ENCODE peak calls at places on chromosome 2, in five cellular contexts. One of them, this sample, is unnamed.

GRCh38 chr2:138079976-138080375 is 115.7 kb downstream of the HNMT start:
- DNase-seq in transverse colon: no peak
- DNase-seq in A549: no peak
- DNase-seq in uterus: no peak
- DNase-seq in hepatocyte: no peak
- DNase-seq in this sample: no peak

GRCh38 chr2:230668939-230669303 is 43.7 kb upstream of the CAB39 start:
- DNase-seq in uterus: no peak
- DNase-seq in transverse colon: no peak
- DNase-seq in hepatocyte: no peak
- DNase-seq in A549: no peak
- DNase-seq in this sample: no peak

GRCh38 chr2:176385838-176386237 is 116.6 kb downstream of the MTX2 start:
- DNase-seq in hepatocyte: no peak
- DNase-seq in A549: no peak
- DNase-seq in transverse colon: no peak
- DNase-seq in uterus: no peak
- DNase-seq in this sample: no peak

GRCh38 chr2:215423234-215423633 is 12.6 kb downstream of the FN1 start:
- DNase-seq in uterus: no peak
- DNase-seq in A549: no peak
- DNase-seq in hepatocyte: no peak
- DNase-seq in transverse colon: no peak
- DNase-seq in this sample: no peak

GRCh38 chr2:110732422-110733413 is at the start of gene ACOXL:
- DNase-seq in uterus: no peak
- DNase-seq in hepatocyte: peak; percentile 67
- DNase-seq in transverse colon: peak; percentile 73
- DNase-seq in A549: no peak
- DNase-seq in this sample: no peak

GRCh38 chr2:168189835-168190426 is 57.5 kb downstream of the STK39 start:
- DNase-seq in transverse colon: peak; percentile 35
- DNase-seq in A549: peak; percentile 19
- DNase-seq in hepatocyte: peak; percentile 34
- DNase-seq in uterus: no peak
- DNase-seq in this sample: no peak

GRCh38 chr2:241601841-241602240 is 35.1 kb downstream of the THAP4 start:
- DNase-seq in A549: no peak
- DNase-seq in uterus: no peak
- DNase-seq in transverse colon: no peak
- DNase-seq in hepatocyte: no peak
- DNase-seq in this sample: no peak

GRCh38 chr2:230933521-230934180 is 8.6 kb upstream of the GPR55 start:
- DNase-seq in hepatocyte: no peak
- DNase-seq in transverse colon: no peak
- DNase-seq in A549: no peak
- DNase-seq in uterus: peak; percentile 7
- DNase-seq in this sample: no peak

GRCh38 chr2:126370208-126370607 is 285.8 kb upstream of the GYPC start:
- DNase-seq in transverse colon: no peak
- DNase-seq in uterus: no peak
- DNase-seq in A549: no peak
- DNase-seq in hepatocyte: no peak
- DNase-seq in this sample: no peak

GRCh38 chr2:25286025-25286400 is 55.7 kb downstream of the DNMT3A start:
- DNase-seq in transverse colon: peak; percentile 44
- DNase-seq in A549: no peak
- DNase-seq in uterus: no peak
- DNase-seq in hepatocyte: no peak
- DNase-seq in this sample: no peak

GRCh38 chr2:28628987-28629386 is 122.6 kb upstream of the PPP1CB start:
- DNase-seq in uterus: no peak
- DNase-seq in transverse colon: no peak
- DNase-seq in hepatocyte: no peak
- DNase-seq in A549: no peak
- DNase-seq in this sample: no peak

GRCh38 chr2:174035981-174036742 is 71.0 kb upstream of the SP3 start:
- DNase-seq in hepatocyte: no peak
- DNase-seq in transverse colon: no peak
- DNase-seq in uterus: no peak
- DNase-seq in A549: peak; percentile 41
- DNase-seq in this sample: no peak

GRCh38 chr2:84741182-84741822 is 139.6 kb downstream of the TRABD2A start:
- DNase-seq in transverse colon: peak; percentile 39
- DNase-seq in A549: peak; percentile 6
- DNase-seq in hepatocyte: peak; percentile 11
- DNase-seq in uterus: no peak
- DNase-seq in this sample: no peak

GRCh38 chr2:24489942-24490673 is 946 bp upstream of the NCOA1 start:
- DNase-seq in A549: peak; percentile 58
- DNase-seq in hepatocyte: peak; percentile 73
- DNase-seq in transverse colon: peak; percentile 53
- DNase-seq in uterus: no peak
- DNase-seq in this sample: no peak

GRCh38 chr2:80496770-80497169 is 192.2 kb upstream of the LRRTM1 start:
- DNase-seq in A549: no peak
- DNase-seq in hepatocyte: no peak
- DNase-seq in transverse colon: no peak
- DNase-seq in uterus: no peak
- DNase-seq in this sample: peak; percentile 31

GRCh38 chr2:38960609-38961320 is 71.1 kb downstream of the ARHGEF33 start:
- DNase-seq in A549: no peak
- DNase-seq in transverse colon: no peak
- DNase-seq in hepatocyte: no peak
- DNase-seq in uterus: no peak
- DNase-seq in this sample: no peak

GRCh38 chr2:168348076-168348475 is 100.7 kb upstream of the STK39 start:
- DNase-seq in uterus: no peak
- DNase-seq in A549: peak; percentile 26
- DNase-seq in hepatocyte: peak; percentile 67
- DNase-seq in transverse colon: peak; percentile 18
- DNase-seq in this sample: no peak

GRCh38 chr2:9212010-9212638 is 5.5 kb downstream of the ASAP2 start:
- DNase-seq in uterus: no peak
- DNase-seq in A549: no peak
- DNase-seq in hepatocyte: peak; percentile 42
- DNase-seq in transverse colon: peak; percentile 49
- DNase-seq in this sample: no peak

GRCh38 chr2:178195390-178196166 is 1.3 kb downstream of the OSBPL6 start:
- DNase-seq in A549: peak; percentile 48
- DNase-seq in uterus: no peak
- DNase-seq in transverse colon: no peak
- DNase-seq in hepatocyte: no peak
- DNase-seq in this sample: no peak

GRCh38 chr2:237423891-237424290 is 9.9 kb upstream of the COL6A3 start:
- DNase-seq in hepatocyte: no peak
- DNase-seq in A549: no peak
- DNase-seq in uterus: no peak
- DNase-seq in transverse colon: no peak
- DNase-seq in this sample: no peak

GRCh38 chr2:39403311-39403710 is 33.8 kb downstream of the MAP4K3 start:
- DNase-seq in transverse colon: no peak
- DNase-seq in hepatocyte: no peak
- DNase-seq in A549: no peak
- DNase-seq in uterus: no peak
- DNase-seq in this sample: no peak

GRCh38 chr2:175207741-175208438 is 26.4 kb upstream of the ATP5MC3 start:
- DNase-seq in uterus: no peak
- DNase-seq in A549: no peak
- DNase-seq in hepatocyte: no peak
- DNase-seq in transverse colon: peak; percentile 12
- DNase-seq in this sample: no peak

GRCh38 chr2:120175000-120175581 is 48.1 kb downstream of the TMEM185B start:
- DNase-seq in hepatocyte: peak; percentile 83
- DNase-seq in uterus: no peak
- DNase-seq in A549: peak; percentile 26
- DNase-seq in transverse colon: no peak
- DNase-seq in this sample: peak; percentile 2

GRCh38 chr2:45241061-45241561 is 231.9 kb upstream of the SIX2 start:
- DNase-seq in transverse colon: no peak
- DNase-seq in uterus: no peak
- DNase-seq in A549: no peak
- DNase-seq in hepatocyte: no peak
- DNase-seq in this sample: peak; percentile 83

GRCh38 chr2:26578581-26578980 is 62.6 kb downstream of the CIB4 start:
- DNase-seq in transverse colon: no peak
- DNase-seq in hepatocyte: no peak
- DNase-seq in A549: no peak
- DNase-seq in uterus: no peak
- DNase-seq in this sample: no peak

GRCh38 chr2:54558976-54559410 is 102.9 kb downstream of the SPTBN1 start:
- DNase-seq in uterus: no peak
- DNase-seq in A549: peak; percentile 39
- DNase-seq in hepatocyte: no peak
- DNase-seq in transverse colon: no peak
- DNase-seq in this sample: no peak

GRCh38 chr2:54557211-54557600 is 101.1 kb downstream of the SPTBN1 start:
- DNase-seq in hepatocyte: no peak
- DNase-seq in A549: no peak
- DNase-seq in transverse colon: no peak
- DNase-seq in uterus: no peak
- DNase-seq in this sample: no peak

GRCh38 chr2:54558188-54558975 is 102.3 kb downstream of the SPTBN1 start:
- DNase-seq in hepatocyte: peak; percentile 84
- DNase-seq in A549: peak; percentile 61
- DNase-seq in uterus: peak; percentile 49
- DNase-seq in transverse colon: peak; percentile 84
- DNase-seq in this sample: no peak

GRCh38 chr2:54556659-54557121 is 100.6 kb downstream of the SPTBN1 start:
- DNase-seq in uterus: peak; percentile 52
- DNase-seq in hepatocyte: no peak
- DNase-seq in A549: no peak
- DNase-seq in transverse colon: no peak
- DNase-seq in this sample: no peak

GRCh38 chr2:54557601-54558187 is 101.6 kb downstream of the SPTBN1 start:
- DNase-seq in uterus: peak; percentile 45
- DNase-seq in hepatocyte: peak; percentile 78
- DNase-seq in A549: peak; percentile 33
- DNase-seq in transverse colon: peak; percentile 74
- DNase-seq in this sample: no peak
- TF ChIP-seq CTCF in uterus: no peak
- TF ChIP-seq CTCF in hepatocyte: peak; percentile 4
- TF ChIP-seq CTCF in A549: no peak
- TF ChIP-seq CTCF in transverse colon: no peak
- TF ChIP-seq CTCF in this sample: no peak

DNA sequence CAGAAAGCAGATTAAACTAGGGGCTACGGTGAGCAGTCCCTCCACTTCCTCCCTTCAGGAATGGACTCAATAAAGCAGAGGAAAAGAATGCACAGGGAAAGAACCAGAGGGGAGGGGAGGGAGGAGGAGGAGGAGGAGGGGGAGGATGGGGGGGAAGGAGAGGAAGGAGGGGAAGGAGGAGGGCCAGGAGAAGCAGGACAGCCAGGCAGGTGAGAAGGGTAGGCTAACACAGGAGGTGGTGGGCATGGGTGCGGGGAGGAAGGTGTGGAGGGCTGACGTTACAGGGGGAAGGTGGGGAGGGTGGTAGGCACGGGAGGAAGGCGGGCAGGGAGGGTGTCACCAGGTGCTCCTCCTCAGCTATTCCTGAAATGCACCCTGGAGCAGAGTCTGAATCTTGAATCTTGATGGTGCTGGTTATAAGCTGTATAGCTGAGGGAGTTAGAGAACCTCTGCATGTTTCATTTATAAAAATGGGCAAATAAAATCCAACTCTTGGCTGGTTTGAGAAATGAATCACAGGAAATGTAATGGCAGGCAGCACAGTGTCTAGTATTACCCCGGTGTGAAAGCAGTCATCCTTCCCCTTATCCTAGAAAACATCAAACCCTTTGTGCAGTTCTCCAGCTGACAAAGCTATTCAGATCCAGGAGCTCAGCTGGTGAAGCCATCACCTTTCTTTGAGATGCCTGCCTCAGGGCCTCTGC is 3.4 kb downstream of the TMEM18 start:
- DNase-seq in uterus: no peak
- DNase-seq in transverse colon: no peak
- DNase-seq in hepatocyte: no peak
- DNase-seq in A549: no peak
- DNase-seq in this sample: no peak
- H3K4me3 ChIP-seq in uterus: no peak overlapping the region
- H3K4me3 ChIP-seq in transverse colon: no peak overlapping the region
- H3K4me3 ChIP-seq in hepatocyte: no peak overlapping the region
- H3K4me3 ChIP-seq in A549: no peak overlapping the region
- H3K4me3 ChIP-seq in this sample: no peak overlapping the region

DNA sequence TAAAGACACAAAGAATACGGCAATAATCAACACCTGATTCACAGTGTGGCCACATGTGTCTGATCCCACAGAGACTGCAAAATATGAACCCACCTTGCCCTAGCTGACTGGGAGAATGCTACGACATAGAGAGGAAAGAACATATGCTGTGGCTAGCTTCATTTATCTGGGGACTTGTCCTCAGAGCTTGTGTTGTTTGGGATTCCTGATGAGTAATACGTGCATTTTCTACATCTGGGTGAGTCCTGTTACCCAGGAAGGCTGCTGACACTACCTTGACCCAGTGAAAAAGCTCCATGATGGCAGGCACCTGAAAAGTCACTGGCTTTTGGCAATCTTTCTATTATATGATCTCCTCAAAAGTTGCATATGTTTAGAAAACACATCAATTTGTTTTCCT is 427.7 kb upstream of the LYPD1 start:
- DNase-seq in hepatocyte: no peak
- DNase-seq in transverse colon: no peak
- DNase-seq in A549: no peak
- DNase-seq in uterus: no peak
- DNase-seq in this sample: no peak
- TF ChIP-seq CTCF in hepatocyte: no peak
- TF ChIP-seq CTCF in transverse colon: no peak
- TF ChIP-seq CTCF in A549: no peak
- TF ChIP-seq CTCF in uterus: no peak
- TF ChIP-seq CTCF in this sample: no peak

GRCh38 chr2:118167026-118167425 is 78.8 kb downstream of the INSIG2 start:
- DNase-seq in hepatocyte: no peak
- DNase-seq in A549: no peak
- DNase-seq in uterus: no peak
- DNase-seq in transverse colon: no peak
- DNase-seq in this sample: no peak

GRCh38 chr2:118169359-118170005 is 81.2 kb downstream of the INSIG2 start:
- DNase-seq in transverse colon: no peak
- DNase-seq in uterus: no peak
- DNase-seq in hepatocyte: no peak
- DNase-seq in A549: no peak
- DNase-seq in this sample: no peak

GRCh38 chr2:118165595-118165994 is 77.3 kb downstream of the INSIG2 start:
- DNase-seq in transverse colon: no peak
- DNase-seq in A549: no peak
- DNase-seq in hepatocyte: no peak
- DNase-seq in uterus: no peak
- DNase-seq in this sample: no peak

GRCh38 chr2:118168606-118169005 is 80.3 kb downstream of the INSIG2 start:
- DNase-seq in transverse colon: no peak
- DNase-seq in A549: no peak
- DNase-seq in hepatocyte: no peak
- DNase-seq in uterus: no peak
- DNase-seq in this sample: no peak

DNA sequence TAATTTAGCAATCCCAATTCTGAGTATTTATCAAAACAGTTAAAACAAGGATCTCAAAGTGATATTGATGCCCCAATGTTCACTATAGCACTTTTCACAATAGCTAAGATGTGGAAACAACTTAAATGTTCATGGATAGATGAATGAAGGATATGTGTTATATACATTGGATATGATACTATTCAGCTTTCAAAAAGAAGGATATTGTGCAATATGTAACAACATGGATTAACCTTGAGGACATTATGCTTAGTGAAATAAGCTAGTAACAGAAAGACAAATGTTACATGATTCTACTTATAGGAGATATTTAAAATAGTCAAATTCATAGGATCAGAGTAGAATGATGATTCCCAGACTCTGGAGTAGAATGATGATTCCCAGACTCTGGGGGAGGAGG is 78.0 kb downstream of the INSIG2 start:
- DNase-seq in transverse colon: no peak
- DNase-seq in uterus: no peak
- DNase-seq in A549: no peak
- DNase-seq in hepatocyte: no peak
- DNase-seq in this sample: no peak
- H3K4me3 ChIP-seq in transverse colon: no peak overlapping the region
- H3K4me3 ChIP-seq in uterus: no peak overlapping the region
- H3K4me3 ChIP-seq in A549: no peak overlapping the region
- H3K4me3 ChIP-seq in hepatocyte: no peak overlapping the region
- H3K4me3 ChIP-seq in this sample: no peak overlapping the region